ENCODE peak calls at places on chromosomes 5 and 9, in eight cellular contexts. Q, E, L, T, S, H, C and Z are unnamed samples.

GRCh38 chr9:840343-840742 is 1.2 kb upstream of the DMRT1 start:
- DNase-seq in Q (no peak), E (peak), L (no peak), T (no peak), S (no peak), H (no peak), C (no peak), Z (no peak)

GRCh38 chr5:14206028-14206725 is 63.0 kb downstream of the TRIO start:
- DNase-seq in Q (no peak), E (no peak), L (no peak), T (no peak), S (no peak), H (no peak), C (no peak), Z (no peak)

GRCh38 chr5:28301676-28302075 is 1263.3 kb upstream of the CDH9 start:
- DNase-seq in Q (peak), E (no peak), L (peak), T (peak), S (peak), H (no peak), C (no peak), Z (peak)

GRCh38 chr5:157177935-157178334 is 2.7 kb upstream of the ITK start:
- DNase-seq in Q (no peak), E (no peak), L (no peak), T (no peak), S (no peak), H (no peak), C (no peak), Z (no peak)

GRCh38 chr5:1298723-1299510 is 4.0 kb upstream of the TERT start:
- DNase-seq in Q (no peak), E (peak), L (peak), T (no peak), S (no peak), H (no peak), C (no peak), Z (no peak)

GRCh38 chr5:132179410-132179809 is 48.2 kb downstream of the P4HA2 start:
- DNase-seq in Q (no peak), E (no peak), L (no peak), T (no peak), S (no peak), H (no peak), C (no peak), Z (no peak)

GRCh38 chr9:135095470-135096407 is 8.3 kb downstream of the OLFM1 start:
- DNase-seq in Q (no peak), E (no peak), L (no peak), T (no peak), S (no peak), H (no peak), C (peak), Z (no peak)

GRCh38 chr5:93294184-93294583 is 286.8 kb downstream of the NR2F1-AS1 start:
- DNase-seq in Q (no peak), E (no peak), L (no peak), T (peak), S (peak), H (no peak), C (no peak), Z (peak)

GRCh38 chr5:37771203-37771611 is 68.6 kb downstream of the GDNF start:
- DNase-seq in Q (no peak), E (no peak), L (peak), T (no peak), S (peak), H (no peak), C (no peak), Z (no peak)

GRCh38 chr9:124258765-124259272 is 1.1 kb downstream of the NEK6 start:
- DNase-seq in Q (no peak), E (no peak), L (no peak), T (no peak), S (no peak), H (no peak), C (no peak), Z (no peak)

GRCh38 chr9:81430727-81431126 is 258.6 kb downstream of the TLE1 start:
- DNase-seq in Q (no peak), E (no peak), L (no peak), T (peak), S (no peak), H (no peak), C (no peak), Z (no peak)

GRCh38 chr9:85014292-85014691 is 344.8 kb downstream of the NTRK2 start:
- DNase-seq in Q (no peak), E (no peak), L (no peak), T (no peak), S (no peak), H (no peak), C (no peak), Z (no peak)

GRCh38 chr9:123655681-123656423 is 274.1 kb downstream of the DENND1A start:
- DNase-seq in Q (no peak), E (no peak), L (no peak), T (no peak), S (no peak), H (no peak), C (no peak), Z (no peak)

GRCh38 chr9:35406183-35406959 is 83.5 kb upstream of the RUSC2 start:
- DNase-seq in Q (no peak), E (peak), L (peak), T (no peak), S (no peak), H (no peak), C (no peak), Z (peak)

GRCh38 chr9:7315746-7316457 is 483.7 kb downstream of the DMAC1 start:
- DNase-seq in Q (no peak), E (no peak), L (peak), T (peak), S (peak), H (no peak), C (no peak), Z (peak)

GRCh38 chr5:67268233-67269011 is 71.8 kb upstream of the CD180 start:
- DNase-seq in Q (peak), E (no peak), L (peak), T (peak), S (peak), H (peak), C (peak), Z (peak)

GRCh38 chr9:112366591-112366990 is 13.3 kb upstream of the HSDL2 start:
- DNase-seq in Q (no peak), E (peak), L (no peak), T (no peak), S (no peak), H (no peak), C (no peak), Z (no peak)

GRCh38 chr9:95273369-95274051 is 44.0 kb downstream of the FANCC start:
- DNase-seq in Q (no peak), E (no peak), L (no peak), T (no peak), S (no peak), H (no peak), C (no peak), Z (no peak)

GRCh38 chr9:2157277-2158105 is 142.3 kb downstream of the SMARCA2 start:
- DNase-seq in Q (no peak), E (peak), L (peak), T (peak), S (peak), H (peak), C (peak), Z (peak)

GRCh38 chr9:110571801-110572490 is 7.6 kb downstream of the SVEP1 start:
- DNase-seq in Q (no peak), E (no peak), L (no peak), T (peak), S (no peak), H (no peak), C (no peak), Z (no peak)

GRCh38 chr9:126799051-126799450 is 5.8 kb upstream of the ZBTB43 start:
- DNase-seq in Q (no peak), E (no peak), L (no peak), T (no peak), S (no peak), H (no peak), C (no peak), Z (peak)

GRCh38 chr9:131045300-131046092 is 36.5 kb downstream of the LAMC3 start:
- DNase-seq in Q (no peak), E (no peak), L (no peak), T (no peak), S (no peak), H (peak), C (no peak), Z (no peak)

GRCh38 chr9:3794005-3794404 is 268.2 kb upstream of the RFX3 start:
- DNase-seq in Q (peak), E (no peak), L (peak), T (peak), S (peak), H (no peak), C (no peak), Z (peak)

GRCh38 chr5:111308951-111309350 is 84.8 kb downstream of the CAMK4 start:
- DNase-seq in Q (no peak), E (peak), L (no peak), T (no peak), S (no peak), H (no peak), C (no peak), Z (peak)

GRCh38 chr9:129069128-129069824 is 11.6 kb upstream of the DOLPP1 start:
- DNase-seq in Q (no peak), E (peak), L (peak), T (no peak), S (peak), H (no peak), C (peak), Z (no peak)
- H3K4me3 ChIP-seq in Q (no peak), E (no peak), L (no peak), T (no peak), S (no peak), H (no peak), C (no peak), Z (no peak)

DNA sequence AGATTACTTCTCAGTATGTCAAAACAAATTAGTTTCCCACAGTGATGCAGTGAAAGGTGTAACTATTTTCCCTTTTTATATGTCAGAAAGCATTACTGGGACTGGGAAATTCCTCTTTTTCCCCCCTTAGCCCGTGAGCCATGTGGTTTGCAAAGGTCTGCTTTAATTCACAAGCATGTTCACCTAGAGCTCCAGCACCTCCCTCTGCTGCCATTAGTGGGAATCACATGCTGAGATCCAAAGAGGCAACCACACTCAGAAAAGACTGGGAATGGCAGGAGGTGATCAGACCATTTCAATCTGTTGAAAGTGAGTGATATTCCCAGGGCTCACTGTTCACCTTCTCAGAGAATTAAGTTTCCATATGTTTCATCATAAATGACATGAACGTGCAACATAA is 703.7 kb upstream of the WWC1 start:
- DNase-seq in Q (peak), E (peak), L (peak), T (peak), S (peak), H (peak), C (peak), Z (peak)
- TF ChIP-seq CTCF in Q (peak), E (peak), L (peak), T (peak), S (peak), H (peak), C (peak), Z (peak)

GRCh38 chr9:93192721-93193372 is 8.9 kb downstream of the WNK2 start:
- DNase-seq in Q (no peak), E (no peak), L (no peak), T (no peak), S (no peak), H (no peak), C (no peak), Z (no peak)
- H3K4me3 ChIP-seq in Q (no peak), E (no peak), L (no peak), T (no peak), S (no peak), H (no peak), C (no peak), Z (no peak)

GRCh38 chr5:136332213-136332612 is 33.1 kb downstream of the TRPC7 start:
- DNase-seq in Q (no peak), E (no peak), L (no peak), T (no peak), S (no peak), H (no peak), C (no peak), Z (no peak)

GRCh38 chr5:136329791-136330190 is 35.6 kb downstream of the TRPC7 start:
- DNase-seq in Q (no peak), E (no peak), L (no peak), T (no peak), S (no peak), H (no peak), C (no peak), Z (no peak)

GRCh38 chr5:136328097-136328496 is 37.2 kb downstream of the TRPC7 start:
- DNase-seq in Q (no peak), E (no peak), L (no peak), T (no peak), S (no peak), H (no peak), C (no peak), Z (no peak)

DNA sequence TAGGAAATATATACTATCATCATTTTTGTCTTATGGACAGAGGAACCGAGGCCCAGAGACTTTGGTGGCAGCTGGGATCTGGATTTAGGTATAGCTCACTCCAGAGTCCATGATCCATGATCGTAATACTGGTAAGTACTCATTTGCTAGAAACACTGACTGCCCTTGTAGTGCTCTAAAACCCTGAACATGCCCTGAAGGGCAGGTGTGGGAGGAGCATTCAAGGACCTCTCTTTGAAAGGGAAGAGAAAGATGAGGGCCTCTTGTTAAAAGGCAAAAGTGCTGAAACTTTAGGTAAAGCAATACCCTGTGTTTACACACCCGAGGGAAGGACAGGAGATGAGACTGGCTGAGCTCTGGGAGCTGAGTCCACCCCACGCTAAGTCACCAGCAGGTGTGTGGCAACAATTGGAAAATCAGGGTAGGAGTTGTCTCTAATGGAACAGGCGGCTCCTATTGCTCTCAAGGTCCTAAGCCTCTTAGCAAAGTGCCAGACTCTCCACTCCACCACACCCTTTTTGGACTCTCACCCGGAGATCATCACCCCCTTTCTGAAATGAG is 34.9 kb downstream of the TRPC7 start:
- DNase-seq in Q (no peak), E (no peak), L (peak), T (no peak), S (no peak), H (no peak), C (no peak), Z (no peak)
- TF ChIP-seq CTCF in Q (no peak), E (no peak), L (no peak), T (no peak), S (no peak), H (no peak), C (no peak), Z (no peak)

GRCh38 chr5:158868570-158868969 is 231.1 kb downstream of the EBF1 start:
- DNase-seq in Q (no peak), E (no peak), L (no peak), T (no peak), S (no peak), H (no peak), C (no peak), Z (no peak)
- H3K4me3 ChIP-seq in Q (no peak), E (no peak), L (no peak), T (no peak), S (no peak), H (no peak), C (no peak), Z (no peak)